ENCODE peak calls at places on chromosome 18, in six cellular contexts. One of them, this sample, is unnamed. For H3K9me3, the result is how much of the 10 kb centered on the place peaks cover.

GRCh38 chr18:51044928-51045587 is 15.0 kb downstream of the SMAD4 start:
- DNase-seq in naive thymus-derived CD4-positive, alpha-beta T cell: no peak
- DNase-seq in H1: no peak
- DNase-seq in SJSA1: peak
- DNase-seq in iPS DF 6.9: no peak
- DNase-seq in stomach: no peak
- DNase-seq in this sample: no peak

GRCh38 chr18:13501896-13502295 is 224.5 kb downstream of the FAM210A start:
- DNase-seq in naive thymus-derived CD4-positive, alpha-beta T cell: peak
- DNase-seq in iPS DF 6.9: no peak
- DNase-seq in SJSA1: no peak
- DNase-seq in H1: no peak
- DNase-seq in stomach: no peak
- DNase-seq in this sample: no peak

GRCh38 chr18:31329787-31330438 is 12.0 kb downstream of the DSG1 start:
- DNase-seq in SJSA1: no peak
- DNase-seq in H1: peak
- DNase-seq in naive thymus-derived CD4-positive, alpha-beta T cell: no peak
- DNase-seq in stomach: no peak
- DNase-seq in iPS DF 6.9: no peak
- DNase-seq in this sample: no peak

GRCh38 chr18:41162191-41162590 is 792.8 kb upstream of the PIK3C3 start:
- DNase-seq in naive thymus-derived CD4-positive, alpha-beta T cell: no peak
- DNase-seq in SJSA1: no peak
- DNase-seq in H1: no peak
- DNase-seq in stomach: no peak
- DNase-seq in iPS DF 6.9: no peak
- DNase-seq in this sample: no peak

GRCh38 chr18:75073654-75074053 is 135.3 kb downstream of the PTGR3 start:
- DNase-seq in SJSA1: no peak
- DNase-seq in stomach: no peak
- DNase-seq in naive thymus-derived CD4-positive, alpha-beta T cell: no peak
- DNase-seq in iPS DF 6.9: no peak
- DNase-seq in H1: no peak
- DNase-seq in this sample: no peak

GRCh38 chr18:39774957-39775582 is 2180.0 kb upstream of the PIK3C3 start:
- DNase-seq in naive thymus-derived CD4-positive, alpha-beta T cell: no peak
- DNase-seq in SJSA1: no peak
- DNase-seq in iPS DF 6.9: no peak
- DNase-seq in H1: no peak
- DNase-seq in stomach: no peak
- DNase-seq in this sample: no peak

GRCh38 chr18:64707052-64707451 is 558.2 kb upstream of the LINC00305 start:
- DNase-seq in H1: no peak
- DNase-seq in SJSA1: no peak
- DNase-seq in iPS DF 6.9: no peak
- DNase-seq in naive thymus-derived CD4-positive, alpha-beta T cell: no peak
- DNase-seq in stomach: no peak
- DNase-seq in this sample: no peak

GRCh38 chr18:57234346-57234745 is 87.5 kb downstream of the BOD1L2 start:
- DNase-seq in naive thymus-derived CD4-positive, alpha-beta T cell: no peak
- DNase-seq in iPS DF 6.9: no peak
- DNase-seq in stomach: no peak
- DNase-seq in H1: no peak
- DNase-seq in SJSA1: no peak
- DNase-seq in this sample: no peak

GRCh38 chr18:9506046-9506792 is 30.9 kb downstream of the RALBP1 start:
- DNase-seq in H1: no peak
- DNase-seq in iPS DF 6.9: no peak
- DNase-seq in stomach: peak
- DNase-seq in SJSA1: peak
- DNase-seq in naive thymus-derived CD4-positive, alpha-beta T cell: no peak
- DNase-seq in this sample: no peak

GRCh38 chr18:51168960-51169662 is 28.4 kb downstream of the MEX3C start:
- DNase-seq in naive thymus-derived CD4-positive, alpha-beta T cell: no peak
- DNase-seq in H1: no peak
- DNase-seq in stomach: no peak
- DNase-seq in iPS DF 6.9: no peak
- DNase-seq in SJSA1: no peak
- DNase-seq in this sample: no peak

GRCh38 chr18:48186084-48186798 is 222.9 kb downstream of the ZBTB7C start:
- DNase-seq in H1: no peak
- DNase-seq in SJSA1: no peak
- DNase-seq in iPS DF 6.9: no peak
- DNase-seq in naive thymus-derived CD4-positive, alpha-beta T cell: no peak
- DNase-seq in stomach: no peak
- DNase-seq in this sample: no peak

GRCh38 chr18:62672600-62672999 is 42.7 kb upstream of the PHLPP1 start:
- DNase-seq in SJSA1: peak
- DNase-seq in iPS DF 6.9: no peak
- DNase-seq in naive thymus-derived CD4-positive, alpha-beta T cell: no peak
- DNase-seq in H1: no peak
- DNase-seq in stomach: no peak
- DNase-seq in this sample: no peak

GRCh38 chr18:48546411-48546810 is 7.6 kb downstream of the CTIF start:
- DNase-seq in naive thymus-derived CD4-positive, alpha-beta T cell: no peak
- DNase-seq in H1: no peak
- DNase-seq in stomach: no peak
- DNase-seq in iPS DF 6.9: no peak
- DNase-seq in SJSA1: peak
- DNase-seq in this sample: no peak

GRCh38 chr18:50097702-50098101 is 97.2 kb downstream of the MYO5B start:
- DNase-seq in iPS DF 6.9: no peak
- DNase-seq in naive thymus-derived CD4-positive, alpha-beta T cell: no peak
- DNase-seq in stomach: peak
- DNase-seq in SJSA1: no peak
- DNase-seq in H1: no peak
- DNase-seq in this sample: no peak

GRCh38 chr18:49560277-49561126 is 1.4 kb upstream of the LIPG start:
- DNase-seq in SJSA1: no peak
- DNase-seq in H1: no peak
- DNase-seq in naive thymus-derived CD4-positive, alpha-beta T cell: no peak
- DNase-seq in iPS DF 6.9: no peak
- DNase-seq in stomach: no peak
- DNase-seq in this sample: no peak

GRCh38 chr18:13447621-13448020 is 229.1 kb downstream of the LDLRAD4 start:
- DNase-seq in iPS DF 6.9: no peak
- DNase-seq in SJSA1: peak
- DNase-seq in naive thymus-derived CD4-positive, alpha-beta T cell: no peak
- DNase-seq in H1: no peak
- DNase-seq in stomach: no peak
- DNase-seq in this sample: no peak

GRCh38 chr18:24369420-24369819 is 28.2 kb downstream of the OSBPL1A start:
- DNase-seq in H1: no peak
- DNase-seq in naive thymus-derived CD4-positive, alpha-beta T cell: no peak
- DNase-seq in iPS DF 6.9: no peak
- DNase-seq in SJSA1: no peak
- DNase-seq in stomach: no peak
- DNase-seq in this sample: no peak

GRCh38 chr18:33467531-33467930 is 27.0 kb upstream of the CCDC178 start:
- DNase-seq in stomach: no peak
- DNase-seq in H1: no peak
- DNase-seq in naive thymus-derived CD4-positive, alpha-beta T cell: no peak
- DNase-seq in SJSA1: no peak
- DNase-seq in iPS DF 6.9: no peak
- DNase-seq in this sample: no peak

GRCh38 chr18:51195086-51195601 is 2.3 kb downstream of the MEX3C start:
- DNase-seq in iPS DF 6.9: no peak
- DNase-seq in naive thymus-derived CD4-positive, alpha-beta T cell: no peak
- DNase-seq in stomach: no peak
- DNase-seq in H1: no peak
- DNase-seq in SJSA1: no peak
- DNase-seq in this sample: no peak

GRCh38 chr18:65876310-65876709 is 125.5 kb downstream of the CDH7 start:
- DNase-seq in iPS DF 6.9: no peak
- DNase-seq in SJSA1: no peak
- DNase-seq in stomach: no peak
- DNase-seq in naive thymus-derived CD4-positive, alpha-beta T cell: no peak
- DNase-seq in H1: no peak
- DNase-seq in this sample: no peak

GRCh38 chr18:74497778-74498177 is 1.6 kb downstream of the CNDP2 start:
- DNase-seq in SJSA1: no peak
- DNase-seq in H1: no peak
- DNase-seq in stomach: no peak
- DNase-seq in iPS DF 6.9: no peak
- DNase-seq in naive thymus-derived CD4-positive, alpha-beta T cell: no peak
- DNase-seq in this sample: no peak

GRCh38 chr18:28032177-28032576 is 144.8 kb downstream of the CDH2 start:
- DNase-seq in H1: no peak
- DNase-seq in SJSA1: no peak
- DNase-seq in stomach: no peak
- DNase-seq in naive thymus-derived CD4-positive, alpha-beta T cell: no peak
- DNase-seq in iPS DF 6.9: no peak
- DNase-seq in this sample: no peak
- H3K9me3 ChIP-seq in H1: under half
- H3K9me3 ChIP-seq in SJSA1: under half
- H3K9me3 ChIP-seq in stomach: under half
- H3K9me3 ChIP-seq in naive thymus-derived CD4-positive, alpha-beta T cell: under half
- H3K9me3 ChIP-seq in iPS DF 6.9: under half
- H3K9me3 ChIP-seq in this sample: under half

GRCh38 chr18:78496095-78496494 is 483.5 kb upstream of the SALL3 start:
- DNase-seq in naive thymus-derived CD4-positive, alpha-beta T cell: no peak
- DNase-seq in iPS DF 6.9: no peak
- DNase-seq in stomach: no peak
- DNase-seq in SJSA1: no peak
- DNase-seq in H1: no peak
- DNase-seq in this sample: no peak
- H3K9me3 ChIP-seq in naive thymus-derived CD4-positive, alpha-beta T cell: under half
- H3K9me3 ChIP-seq in iPS DF 6.9: under half
- H3K9me3 ChIP-seq in stomach: under half
- H3K9me3 ChIP-seq in SJSA1: under half
- H3K9me3 ChIP-seq in H1: under half
- H3K9me3 ChIP-seq in this sample: under half

GRCh38 chr18:56021814-56022205 is 433.8 kb upstream of the TCF4 start:
- DNase-seq in iPS DF 6.9: no peak
- DNase-seq in SJSA1: no peak
- DNase-seq in stomach: no peak
- DNase-seq in naive thymus-derived CD4-positive, alpha-beta T cell: no peak
- DNase-seq in H1: no peak
- DNase-seq in this sample: no peak
- H3K9me3 ChIP-seq in iPS DF 6.9: under half
- H3K9me3 ChIP-seq in SJSA1: under half
- H3K9me3 ChIP-seq in stomach: under half
- H3K9me3 ChIP-seq in naive thymus-derived CD4-positive, alpha-beta T cell: under half
- H3K9me3 ChIP-seq in H1: under half
- H3K9me3 ChIP-seq in this sample: under half

GRCh38 chr18:59493019-59493418 is 134.0 kb upstream of the LMAN1 start:
- DNase-seq in H1: no peak
- DNase-seq in stomach: no peak
- DNase-seq in SJSA1: no peak
- DNase-seq in naive thymus-derived CD4-positive, alpha-beta T cell: no peak
- DNase-seq in iPS DF 6.9: no peak
- DNase-seq in this sample: no peak
- H3K9me3 ChIP-seq in H1: under half
- H3K9me3 ChIP-seq in stomach: under half
- H3K9me3 ChIP-seq in SJSA1: under half
- H3K9me3 ChIP-seq in naive thymus-derived CD4-positive, alpha-beta T cell: under half
- H3K9me3 ChIP-seq in iPS DF 6.9: under half
- H3K9me3 ChIP-seq in this sample: under half

DNA sequence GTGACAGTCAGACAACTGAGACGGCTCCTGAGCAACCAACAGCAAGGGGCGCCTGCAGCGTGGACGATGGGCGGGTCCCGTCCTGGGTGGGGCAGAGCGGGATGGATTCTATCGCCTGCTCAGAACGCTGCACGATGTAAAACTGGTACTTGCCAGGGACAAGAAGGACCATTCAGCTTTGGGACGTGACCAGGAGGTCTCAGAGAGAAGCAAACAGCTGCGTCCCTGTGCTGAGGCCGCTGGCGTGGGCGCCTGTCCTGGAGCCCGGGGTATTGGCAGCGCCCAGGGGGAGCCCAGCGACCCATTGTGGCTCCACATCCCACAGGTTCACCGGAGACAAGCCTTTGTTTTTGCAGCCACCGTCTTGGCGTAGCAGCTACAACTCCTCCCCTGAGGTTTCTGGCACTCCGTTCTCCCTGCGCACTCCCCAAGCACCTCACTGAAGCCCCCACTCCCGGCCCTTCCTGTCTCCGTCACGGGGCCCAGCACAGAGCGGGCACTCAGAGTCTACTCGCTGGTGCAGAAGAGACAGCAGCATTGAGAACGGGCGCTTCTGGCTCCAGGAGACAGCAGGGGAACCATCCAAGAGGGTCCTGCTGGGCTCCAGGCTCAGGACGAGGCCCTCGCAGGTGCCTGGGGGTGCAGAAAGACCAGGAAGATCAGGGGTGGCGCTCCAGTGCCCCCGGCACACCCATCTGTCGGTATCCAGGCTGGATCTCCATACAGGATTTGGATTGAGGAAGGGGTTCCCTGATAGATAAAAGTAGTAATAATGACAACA is 22.1 kb upstream of the KCNG2 start:
- DNase-seq in stomach: no peak
- DNase-seq in iPS DF 6.9: no peak
- DNase-seq in H1: no peak
- DNase-seq in SJSA1: no peak
- DNase-seq in naive thymus-derived CD4-positive, alpha-beta T cell: no peak
- DNase-seq in this sample: no peak
- H3K9me3 ChIP-seq in stomach: under half
- H3K9me3 ChIP-seq in iPS DF 6.9: under half
- H3K9me3 ChIP-seq in H1: under half
- H3K9me3 ChIP-seq in SJSA1: under half
- H3K9me3 ChIP-seq in naive thymus-derived CD4-positive, alpha-beta T cell: under half
- H3K9me3 ChIP-seq in this sample: under half